ENCODE peak calls at places on chromosomes 12 and 14, in seven cellular contexts. S, K, X, O, B, P and U are unnamed samples.

GRCh38 chr14:54606631-54607133 is 39.8 kb downstream of the SAMD4A start:
- DNase-seq in K (no peak), S (no peak), P (peak; percentile 66), B (no peak), O (no peak), X (no peak), U (no peak)

GRCh38 chr12:67091204-67091603 is 178.0 kb upstream of the CAND1 start:
- DNase-seq in K (no peak), O (no peak), S (no peak), B (no peak), P (no peak), X (peak; percentile 70), U (no peak)

GRCh38 chr14:67457782-67458181 is 30.7 kb downstream of the TMEM229B start:
- DNase-seq in P (no peak), S (no peak), B (no peak), X (peak; percentile 69), O (no peak), K (no peak), U (no peak)

GRCh38 chr14:20515846-20516245 is 10.5 kb downstream of the RNASE10 start:
- DNase-seq in K (no peak), S (no peak), B (no peak), X (no peak), O (no peak), P (no peak), U (no peak)

GRCh38 chr12:45991289-45992249 is 1.2 kb upstream of the SCAF11 start:
- DNase-seq in S (peak; percentile 73), X (peak; percentile 81), K (no peak), P (peak; percentile 85), O (peak; percentile 89), B (peak; percentile 77), U (peak; percentile 56)

GRCh38 chr14:36271939-36272907 is 48.2 kb downstream of the MBIP start:
- DNase-seq in P (no peak), X (no peak), O (no peak), K (no peak), S (no peak), B (no peak), U (no peak)

GRCh38 chr14:24290746-24291145 is 8.8 kb downstream of the DHRS1 start:
- DNase-seq in K (no peak), B (no peak), O (no peak), P (no peak), X (no peak), S (no peak), U (no peak)

GRCh38 chr12:107169200-107169599 is 75.9 kb upstream of the CRY1 start:
- DNase-seq in X (no peak), K (no peak), S (no peak), P (no peak), O (no peak), B (no peak), U (no peak)

GRCh38 chr12:31337952-31338351 is 12.0 kb upstream of the SINHCAF start:
- DNase-seq in P (no peak), S (no peak), K (no peak), O (no peak), X (no peak), B (no peak), U (no peak)

GRCh38 chr14:24996930-24997329 is 53.0 kb downstream of the STXBP6 start:
- DNase-seq in O (no peak), S (no peak), P (no peak), X (no peak), B (no peak), K (no peak), U (no peak)

GRCh38 chr12:105107176-105107496 is 395 bp upstream of the WASHC4 start:
- DNase-seq in X (peak; percentile 53), B (peak; percentile 73), O (peak; percentile 68), K (no peak), P (no peak), S (no peak), U (no peak)

GRCh38 chr14:98651042-98651441 is 621.0 kb downstream of the BCL11B start:
- DNase-seq in P (no peak), K (no peak), O (no peak), B (no peak), X (no peak), S (no peak), U (no peak)

GRCh38 chr12:1758887-1759286 is 61.5 kb upstream of the LRTM2 start:
- DNase-seq in O (no peak), X (no peak), B (no peak), P (no peak), S (no peak), K (no peak), U (no peak)

GRCh38 chr12:57476162-57476992 is 3.3 kb downstream of the ARHGAP9 start:
- DNase-seq in S (no peak), O (no peak), X (no peak), K (no peak), P (no peak), B (no peak), U (no peak)

GRCh38 chr14:68979722-68980552 is 835 bp upstream of the ACTN1 start:
- DNase-seq in B (peak; percentile 36), O (peak; percentile 87), X (peak; percentile 50), K (no peak), P (peak; percentile 56), S (peak; percentile 75), U (peak; percentile 33)

GRCh38 chr14:32367501-32367900 is 38.4 kb downstream of the AKAP6 start:
- DNase-seq in B (no peak), K (no peak), X (no peak), O (no peak), P (no peak), S (no peak), U (no peak)

GRCh38 chr12:52401526-52401925 is 4.6 kb downstream of the KRT82 start:
- DNase-seq in K (no peak), S (no peak), P (no peak), B (no peak), O (no peak), X (no peak), U (no peak)

GRCh38 chr14:53491256-53491905 is 338.3 kb upstream of the DDHD1 start:
- DNase-seq in S (no peak), O (no peak), K (no peak), X (no peak), B (no peak), P (no peak), U (no peak)

GRCh38 chr14:105210266-105211025 is 29.3 kb upstream of the NUDT14 start:
- DNase-seq in P (no peak), B (no peak), O (no peak), K (no peak), X (no peak), S (no peak), U (no peak)

GRCh38 chr12:112839386-112839972 is 47.9 kb downstream of the RPH3A start:
- DNase-seq in X (no peak), B (peak; percentile 99), K (no peak), O (no peak), S (no peak), P (no peak), U (peak; percentile 37)

GRCh38 chr14:61322799-61323290 is 1.5 kb downstream of the PRKCH start:
- DNase-seq in X (no peak), O (no peak), S (no peak), B (peak; percentile 16), P (no peak), K (no peak), U (peak; percentile 6)

GRCh38 chr12:12486661-12487240 is 75.9 kb downstream of the DUSP16 start:
- DNase-seq in O (no peak), P (no peak), B (no peak), S (no peak), X (peak; percentile 71), K (no peak), U (no peak)

GRCh38 chr14:69034612-69035262 is 55.6 kb upstream of the ACTN1 start:
- DNase-seq in X (no peak), O (no peak), K (no peak), S (no peak), B (no peak), P (no peak), U (no peak)

GRCh38 chr12:1606021-1606622 is 11.7 kb upstream of the FBXL14 start:
- DNase-seq in S (peak; percentile 95), O (peak; percentile 97), K (no peak), X (peak; percentile 91), P (peak; percentile 94), B (peak; percentile 87), U (peak; percentile 88)

GRCh38 chr12:52523825-52524224 is 3.6 kb upstream of the KRT5 start:
- DNase-seq in S (no peak), O (no peak), B (no peak), P (no peak), X (no peak), K (peak; percentile 91), U (no peak)

GRCh38 chr14:94819531-94819930 is 49.6 kb upstream of the GSC start:
- DNase-seq in X (no peak), S (no peak), K (no peak), P (no peak), O (no peak), B (no peak), U (no peak)

GRCh38 chr12:93873561-93873960 is 196.4 kb downstream of the CRADD start:
- DNase-seq in P (no peak), X (no peak), S (no peak), O (no peak), B (no peak), K (no peak), U (no peak)

GRCh38 chr12:93865751-93866150 is 188.6 kb downstream of the CRADD start:
- DNase-seq in O (no peak), K (no peak), B (no peak), P (no peak), S (no peak), X (no peak), U (no peak)

GRCh38 chr12:93870020-93870795 is 193.0 kb downstream of the CRADD start:
- DNase-seq in S (no peak), O (no peak), B (no peak), P (no peak), K (no peak), X (no peak), U (no peak)

GRCh38 chr12:93868771-93869170 is 191.6 kb downstream of the CRADD start:
- DNase-seq in O (no peak), X (peak; percentile 21), S (no peak), B (no peak), K (no peak), P (no peak), U (no peak)
- TF ChIP-seq CTCF in O (no peak), X (no peak), S (no peak), B (no peak), K (no peak), P (no peak), U (no peak)

GRCh38 chr12:3797649-3798048 is 44.7 kb upstream of the CRACR2A start:
- DNase-seq in P (no peak), S (no peak), X (no peak), K (no peak), O (no peak), B (no peak), U (peak; percentile 7)
- TF ChIP-seq CTCF in P (no peak), S (no peak), X (peak; percentile 4), K (no peak), O (no peak), B (no peak), U (no peak)

DNA sequence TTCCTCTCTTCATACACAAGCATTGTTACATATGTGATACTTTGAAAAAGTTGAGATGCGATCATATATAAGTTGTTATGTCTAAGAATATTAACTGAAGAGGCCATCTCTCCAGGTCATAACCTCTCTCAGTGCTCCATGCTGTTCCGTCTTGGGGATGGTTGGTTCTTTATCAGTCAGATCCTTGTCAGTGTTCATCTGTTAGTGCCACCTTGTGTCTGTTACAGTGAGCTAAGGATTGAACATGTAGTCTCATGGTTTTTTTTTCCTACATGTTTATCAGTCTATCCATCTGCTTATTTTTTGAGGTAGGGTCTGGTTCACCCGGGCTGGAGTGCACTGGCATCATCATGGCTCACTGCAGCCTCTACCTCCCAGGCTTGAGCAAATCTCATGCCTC is 30.5 kb downstream of the EP400 start:
- DNase-seq in O (no peak), P (no peak), B (peak; percentile 54), X (no peak), S (no peak), K (no peak), U (no peak)
- TF ChIP-seq CTCF in O (no peak), P (no peak), B (peak; percentile 34), X (no peak), S (no peak), K (no peak), U (no peak)

GRCh38 chr12:43937947-43938346 is 102.1 kb downstream of the TMEM117 start:
- DNase-seq in S (no peak), O (no peak), P (no peak), X (no peak), K (no peak), B (peak; percentile 16), U (no peak)
- TF ChIP-seq CTCF in S (no peak), O (no peak), P (no peak), X (no peak), K (no peak), B (no peak), U (peak; percentile 13)